ENCODE peak calls at places on chromosome 14, in four cellular contexts. N, S, H and X are unnamed samples.
A peak's percentile ranks its signal among the peaks of the same experiment; 100 is the strongest.

GRCh38 chr14:93962701-93963601 is 13.4 kb downstream of the ASB2 start:
- DNase-seq in H (no peak), S (no peak), N (peak; percentile 92), X (no peak)

GRCh38 chr14:94040796-94041195 is 14.7 kb downstream of the OTUB2 start:
- DNase-seq in S (no peak), N (no peak), H (no peak), X (no peak)

GRCh38 chr14:32702571-32702970 is 236.1 kb upstream of the NPAS3 start:
- DNase-seq in H (no peak), S (no peak), N (no peak), X (no peak)

GRCh38 chr14:91409991-91410401 is 7.6 kb downstream of the CCDC88C start:
- DNase-seq in N (peak; percentile 44), S (no peak), H (no peak), X (no peak)

GRCh38 chr14:36661506-36662257 is at the start of gene PAX9:
- DNase-seq in N (peak; percentile 80), S (peak; percentile 96), H (no peak), X (no peak)

GRCh38 chr14:96581902-96582640 is 79.9 kb downstream of the PAPOLA start:
- DNase-seq in S (no peak), H (no peak), N (no peak), X (no peak)

GRCh38 chr14:94089479-94089878 is 8.4 kb downstream of the IFI27L1 start:
- DNase-seq in H (no peak), N (no peak), S (no peak), X (no peak)

GRCh38 chr14:105440992-105441391 is 21.4 kb downstream of the MTA1 start:
- DNase-seq in S (no peak), N (no peak), H (no peak), X (no peak)

GRCh38 chr14:92748259-92749016 is at the start of gene LGMN:
- DNase-seq in H (peak; percentile 85), N (peak; percentile 98), S (peak; percentile 92), X (peak; percentile 70)
- TF ChIP-seq POLR2A in H (peak; percentile 95), N (peak; percentile 99), S (peak; percentile 70), X (peak; percentile 97)

GRCh38 chr14:99971087-99971928 is 93.9 kb upstream of the EVL start:
- DNase-seq in H (peak; percentile 81), N (peak; percentile 89), S (peak; percentile 91), X (no peak)
- TF ChIP-seq POLR2A in H (peak; percentile 58), N (peak; percentile 23), S (peak; percentile 80), X (peak; percentile 73)

GRCh38 chr14:64500088-64500487 is 3.5 kb downstream of the ZBTB25 start:
- DNase-seq in S (no peak), N (no peak), H (no peak), X (no peak)

GRCh38 chr14:64502476-64503183 is 1.0 kb downstream of the ZBTB25 start:
- DNase-seq in S (no peak), N (peak; percentile 69), H (no peak), X (no peak)

GRCh38 chr14:64503434-64504309 is at the start of gene ZBTB25:
- DNase-seq in S (peak; percentile 88), N (peak; percentile 98), H (peak; percentile 58), X (peak; percentile 92)

GRCh38 chr14:64503184-64503433 is 529 bp downstream of the ZBTB25 start:
- DNase-seq in H (no peak), S (no peak), N (no peak), X (no peak)

DNA sequence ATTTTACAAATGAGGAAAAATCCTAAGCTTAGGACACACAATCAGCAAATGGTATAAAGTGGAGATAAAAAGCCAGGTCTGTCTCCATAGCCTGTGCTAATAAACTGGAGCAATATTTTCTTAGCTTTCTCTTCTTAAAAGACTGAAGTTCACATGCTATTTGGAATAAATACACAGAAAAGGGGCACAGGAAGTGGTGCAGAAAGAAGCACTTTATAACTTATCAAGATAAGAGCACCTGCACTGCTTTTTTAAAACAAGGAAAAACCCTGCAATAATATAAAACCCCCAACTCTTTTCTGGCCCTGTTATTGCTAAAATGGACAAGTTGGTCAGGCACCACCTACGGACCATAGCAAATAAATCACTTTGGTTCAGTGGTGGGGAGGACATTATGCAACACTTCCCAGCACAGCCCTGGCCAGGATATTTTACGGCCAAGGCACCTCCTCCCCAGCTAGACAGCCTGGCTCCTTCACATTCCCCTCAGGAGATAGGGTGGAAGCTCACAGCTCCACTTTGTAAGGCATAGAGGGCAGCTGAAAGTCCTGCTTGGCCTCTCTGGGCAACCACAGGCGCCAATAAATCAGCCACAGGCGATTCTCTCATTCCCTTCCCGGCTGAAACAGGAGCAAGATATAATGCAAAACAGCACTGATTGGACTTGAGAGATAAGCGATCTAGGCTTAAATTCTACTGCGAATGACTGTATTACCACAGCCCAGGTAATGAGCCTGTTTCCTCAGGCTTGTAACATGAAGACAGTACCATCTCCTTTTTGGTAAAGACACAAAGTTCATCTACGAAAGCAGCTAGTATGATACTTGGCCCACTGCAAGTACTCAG is 2.1 kb downstream of the ZBTB25 start:
- DNase-seq in S (no peak), H (no peak), N (peak; percentile 65), X (no peak)
- TF ChIP-seq POLR2A in S (no peak), H (no peak), N (peak; percentile 16), X (peak; percentile 11)

GRCh38 chr14:89618821-89619551 is 202.0 kb upstream of the FOXN3 start:
- DNase-seq in S (peak; percentile 84), N (peak; percentile 84), H (peak; percentile 51), X (no peak)
- TF ChIP-seq POLR2A in S (peak; percentile 82), N (no peak), H (peak; percentile 76), X (no peak)

GRCh38 chr14:87113286-87113685 is 879.7 kb downstream of the GALC start:
- DNase-seq in H (no peak), N (no peak), S (no peak), X (no peak)
- TF ChIP-seq POLR2A in H (no peak), N (no peak), S (no peak), X (no peak)

GRCh38 chr14:23953464-23954278 is at the start of gene DHRS4:
- DNase-seq in N (peak; percentile 92), S (peak; percentile 86), H (peak; percentile 71), X (no peak)
- TF ChIP-seq POLR2A in N (peak; percentile 63), S (peak; percentile 78), H (peak; percentile 75), X (no peak)

GRCh38 chr14:103336191-103336590 is 2.2 kb downstream of the EIF5 start:
- DNase-seq in H (no peak), N (no peak), S (no peak), X (no peak)

GRCh38 chr14:103334644-103335603 is 887 bp downstream of the EIF5 start:
- DNase-seq in H (no peak), N (peak; percentile 89), S (no peak), X (peak; percentile 27)

GRCh38 chr14:103339561-103339960 is 5.5 kb downstream of the EIF5 start:
- DNase-seq in S (no peak), H (no peak), N (no peak), X (no peak)

GRCh38 chr14:103340480-103341212 is 6.6 kb downstream of the EIF5 start:
- DNase-seq in N (no peak), H (no peak), S (no peak), X (no peak)

DNA sequence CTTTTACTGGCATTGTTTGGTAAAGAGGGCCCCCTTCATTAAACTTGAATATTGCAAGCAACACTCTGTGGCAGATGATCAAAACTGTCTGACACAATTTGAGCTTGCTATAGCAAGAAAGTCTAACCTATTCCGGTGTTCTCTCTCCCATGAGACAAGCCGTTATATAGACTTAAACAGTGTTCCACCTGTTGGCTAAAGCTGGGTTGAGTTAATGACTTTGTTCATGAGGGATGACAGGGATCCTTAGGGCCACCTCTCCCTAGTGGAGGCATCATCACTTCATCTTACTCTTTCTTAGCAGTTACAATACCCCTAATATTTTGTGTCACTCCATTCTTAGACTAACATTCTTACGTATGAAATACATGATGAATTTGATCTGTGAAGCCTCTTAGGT is 3.8 kb downstream of the EIF5 start:
- DNase-seq in N (no peak), H (no peak), S (no peak), X (no peak)
- TF ChIP-seq POLR2A in N (no peak), H (peak; percentile 12), S (peak; percentile 5), X (no peak)

GRCh38 chr14:52950898-52951729 is at the start of gene FERMT2:
- DNase-seq in N (peak; percentile 72), H (peak; percentile 52), S (peak; percentile 91), X (no peak)

GRCh38 chr14:52949249-52949648 is 1.6 kb downstream of the FERMT2 start:
- DNase-seq in N (no peak), S (no peak), H (no peak), X (no peak)

GRCh38 chr14:52949711-52950409 is 990 bp downstream of the FERMT2 start:
- DNase-seq in N (no peak), S (no peak), H (no peak), X (no peak)

GRCh38 chr14:52951730-52952481 is 1.1 kb upstream of the FERMT2 start:
- DNase-seq in N (no peak), S (no peak), H (no peak), X (no peak)

GRCh38 chr14:52950410-52950897 is 396 bp downstream of the FERMT2 start:
- DNase-seq in N (peak; percentile 58), S (peak; percentile 80), H (no peak), X (no peak)
- TF ChIP-seq POLR2A in N (no peak), S (peak; percentile 71), H (no peak), X (no peak)

GRCh38 chr14:67599698-67600561 is at the start of gene PIGH:
- DNase-seq in H (peak; percentile 92), S (peak; percentile 95), N (peak; percentile 96), X (peak; percentile 42)
- TF ChIP-seq POLR2A in H (peak; percentile 87), S (peak; percentile 59), N (peak; percentile 92), X (no peak)